ENCODE peak calls at places on chromosomes 13 and 19, in eight cellular contexts. L, T, Z, R, N, E, U and S are unnamed samples. For H3K36me3, the result is how much of the 10 kb centered on the place peaks cover.

GRCh38 chr13:113091891-113092775 is 13.5 kb upstream of the F7 start:
- DNase-seq in T (no peak), Z (no peak), L (peak), N (no peak), R (peak), U (no peak), E (no peak), S (no peak)

GRCh38 chr19:16715613-16716012 is 4.0 kb upstream of the NWD1 start:
- DNase-seq in L (no peak), R (no peak), T (no peak), U (no peak), E (no peak), Z (no peak), N (no peak), S (no peak)

GRCh38 chr13:31925079-31925478 is 106.5 kb upstream of the FRY start:
- DNase-seq in L (no peak), R (no peak), U (no peak), E (no peak), N (no peak), T (no peak), Z (no peak), S (no peak)

GRCh38 chr19:46453661-46454060 is 17.7 kb downstream of the PNMA8A start:
- DNase-seq in E (no peak), T (no peak), N (no peak), R (no peak), L (no peak), Z (no peak), U (no peak), S (no peak)

GRCh38 chr13:113161433-113161832 is 3.0 kb downstream of the PROZ start:
- DNase-seq in R (no peak), T (no peak), N (no peak), L (no peak), U (no peak), E (no peak), Z (no peak), S (no peak)

GRCh38 chr19:49790866-49791265 is 22.2 kb downstream of the FUZ start:
- DNase-seq in Z (no peak), L (peak), N (no peak), U (no peak), E (no peak), T (no peak), R (no peak), S (no peak)

GRCh38 chr19:2613507-2614295 is 88.8 kb downstream of the GNG7 start:
- DNase-seq in Z (peak), E (no peak), L (peak), T (peak), R (no peak), N (no peak), U (peak), S (no peak)

GRCh38 chr13:110409581-110409992 is 102.5 kb downstream of the COL4A2 start:
- DNase-seq in U (no peak), R (peak), N (no peak), T (peak), L (no peak), E (no peak), Z (no peak), S (no peak)

GRCh38 chr19:18377026-18377425 is 8.9 kb upstream of the GDF15 start:
- DNase-seq in N (no peak), E (no peak), U (no peak), R (no peak), L (no peak), Z (no peak), T (no peak), S (no peak)

GRCh38 chr13:50700664-50701266 is 142.7 kb downstream of the DLEU7 start:
- DNase-seq in U (no peak), N (no peak), L (no peak), E (no peak), Z (no peak), R (no peak), T (peak), S (no peak)

GRCh38 chr13:51643114-51643881 is 59.0 kb downstream of the WDFY2 start:
- DNase-seq in T (peak), U (no peak), N (peak), E (no peak), Z (no peak), R (no peak), L (no peak), S (peak)

GRCh38 chr19:49613374-49613773 is 22.4 kb downstream of the PRR12 start:
- DNase-seq in U (peak), Z (no peak), L (no peak), N (no peak), R (no peak), E (no peak), T (no peak), S (no peak)

GRCh38 chr13:29810145-29810742 is 40.2 kb downstream of the UBL3 start:
- DNase-seq in R (no peak), T (peak), U (no peak), Z (no peak), L (no peak), E (no peak), N (no peak), S (no peak)

GRCh38 chr19:46289724-46290619 is 6.9 kb upstream of the HIF3A start:
- DNase-seq in U (no peak), E (no peak), Z (no peak), T (no peak), L (no peak), R (no peak), N (no peak), S (no peak)

GRCh38 chr13:74047925-74048324 is 86.3 kb downstream of the KLF12 start:
- DNase-seq in T (peak), L (no peak), E (peak), Z (no peak), U (peak), R (no peak), N (peak), S (no peak)

GRCh38 chr13:26227396-26227971 is 5.4 kb upstream of the RNF6 start:
- DNase-seq in T (no peak), E (no peak), N (no peak), U (no peak), L (no peak), R (no peak), Z (no peak), S (no peak)

GRCh38 chr13:85828094-85828684 is 29.0 kb upstream of the SLITRK6 start:
- DNase-seq in U (peak), E (peak), T (peak), L (no peak), N (no peak), R (no peak), Z (peak), S (no peak)

DNA sequence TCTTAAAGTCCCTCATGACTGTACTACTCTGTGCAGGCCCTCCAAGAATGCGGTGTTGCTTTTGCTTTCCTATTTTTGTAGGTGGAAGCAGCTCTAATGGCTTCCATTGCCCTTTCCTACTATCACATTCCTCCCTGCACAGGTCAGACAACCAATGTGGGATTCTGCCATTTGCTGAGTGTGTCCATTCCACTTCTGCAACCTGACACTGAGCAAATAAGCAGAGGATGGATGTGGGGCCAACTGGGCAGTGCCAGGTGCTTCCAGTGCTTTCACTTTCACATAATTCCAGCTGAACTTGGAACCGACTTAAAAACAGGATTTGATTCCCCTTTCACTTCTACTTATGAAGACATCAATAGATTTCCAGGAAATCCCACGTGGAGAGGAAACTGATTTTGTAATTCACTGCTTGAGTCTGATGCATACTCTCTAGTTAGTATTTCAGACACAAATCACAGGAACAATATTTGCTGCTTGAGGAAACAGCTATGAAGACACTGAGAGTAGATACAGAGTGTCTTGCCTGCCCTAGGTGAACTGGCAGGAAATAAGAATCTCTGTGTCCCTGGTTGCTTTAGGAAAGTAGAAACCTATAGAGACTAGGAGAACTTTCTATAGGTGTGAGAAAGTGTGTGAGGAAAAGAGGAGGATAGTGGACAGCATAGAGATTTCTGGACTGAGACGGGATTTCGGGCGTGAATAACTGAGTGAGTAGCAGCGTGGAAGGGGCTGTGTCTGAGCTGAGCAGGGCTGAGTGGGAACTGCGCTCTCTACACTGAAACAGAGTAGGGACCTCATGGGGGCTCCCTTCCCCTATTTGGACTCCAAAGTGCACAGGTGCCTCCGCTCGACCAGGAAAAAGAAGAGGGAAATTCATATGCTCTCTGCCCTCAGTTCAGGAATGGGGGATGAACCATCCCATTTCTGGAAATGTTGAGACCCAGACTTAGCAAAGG is 22.5 kb downstream of the LGALS16 start:
- DNase-seq in T (no peak), E (no peak), U (peak), R (no peak), L (no peak), Z (no peak), N (no peak), S (no peak)
- TF ChIP-seq CTCF in T (no peak), E (no peak), U (no peak), R (no peak), L (no peak), Z (no peak), N (no peak), S (no peak)

GRCh38 chr13:41079725-41080124 is 18.4 kb downstream of the WBP4 start:
- DNase-seq in E (no peak), R (no peak), Z (no peak), T (no peak), L (no peak), N (no peak), U (no peak), S (no peak)
- H3K36me3 ChIP-seq in E (under half), R (half or more), Z (under half), T (under half), L (half or more), N (under half), U (under half), S (under half)

DNA sequence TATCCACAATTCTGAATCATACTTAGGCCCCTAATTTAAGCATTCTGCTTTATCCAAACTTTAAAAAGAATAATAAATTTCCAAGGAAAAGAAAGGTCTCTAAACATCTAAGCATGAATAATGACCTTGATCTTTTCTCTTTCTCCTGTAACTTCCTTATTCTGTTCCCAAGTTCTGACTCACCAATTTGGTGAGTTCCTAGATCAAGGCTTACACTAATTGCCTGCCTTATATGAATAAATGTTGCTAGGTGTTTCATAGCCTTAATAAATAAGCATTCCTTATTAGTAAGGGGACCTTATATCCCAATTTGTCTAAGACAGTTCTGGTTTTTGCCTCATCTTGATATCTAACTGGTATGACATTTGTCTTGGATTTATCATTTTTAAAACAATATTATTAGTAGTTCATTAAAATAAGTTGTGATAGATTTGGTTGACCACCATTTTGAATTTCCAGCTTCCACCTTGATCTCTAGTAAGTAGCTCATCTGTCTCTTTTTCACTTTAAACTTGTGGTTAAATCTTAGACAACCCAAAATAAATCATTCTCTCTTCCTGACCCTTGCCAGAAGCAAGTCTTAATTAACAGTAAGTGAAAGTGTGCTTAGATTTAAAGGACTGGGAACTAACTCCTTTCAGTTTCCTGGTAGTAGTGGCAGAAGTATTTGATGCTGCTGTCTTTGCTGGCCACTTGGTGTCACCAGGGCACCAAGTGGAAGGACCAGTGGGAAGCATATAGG is 121.2 kb upstream of the MLNR start:
- DNase-seq in R (no peak), L (no peak), E (peak), N (no peak), Z (peak), T (peak), U (no peak), S (no peak)
- TF ChIP-seq CTCF in R (peak), L (peak), E (peak), N (peak), Z (peak), T (peak), U (peak), S (peak)

DNA sequence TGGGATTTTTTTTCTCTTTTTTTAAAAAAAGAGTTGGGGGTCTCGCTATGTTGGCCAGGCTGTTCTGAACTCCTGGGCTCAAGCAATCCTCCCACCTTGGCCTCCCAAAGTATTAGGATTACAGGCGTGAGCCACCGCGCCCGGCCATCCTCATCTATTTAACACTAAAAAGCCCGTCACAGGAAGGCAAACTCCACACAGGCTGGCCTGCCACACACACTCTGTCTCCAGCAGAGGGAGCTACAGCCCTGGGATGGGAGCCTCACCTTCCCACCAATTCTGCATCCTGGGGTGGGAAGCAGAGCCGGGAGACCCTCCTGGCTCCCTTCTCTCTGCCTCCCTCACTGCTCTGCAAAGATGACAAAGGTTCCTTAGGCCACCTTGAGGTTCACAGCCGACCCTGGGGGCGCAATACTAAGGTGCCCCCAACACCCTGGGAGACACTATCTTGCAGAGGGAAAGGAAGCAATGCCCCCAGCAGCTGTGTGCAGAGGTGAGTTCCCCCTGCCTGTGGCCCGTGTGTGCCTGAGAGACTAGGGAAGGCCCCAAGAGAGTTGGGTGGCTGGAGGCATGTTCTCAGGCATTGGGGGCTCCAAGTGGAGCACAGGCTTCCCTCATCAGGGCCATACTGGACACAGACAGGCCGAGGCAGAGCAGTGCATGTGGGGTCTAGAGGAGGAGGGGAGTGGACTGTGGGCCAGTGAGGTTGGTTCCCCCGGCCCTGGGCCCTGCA is 27.4 kb upstream of the TIMM44 start:
- DNase-seq in L (no peak), N (no peak), E (peak), T (peak), Z (peak), R (no peak), U (peak), S (no peak)
- H3K36me3 ChIP-seq in L (half or more), N (under half), E (half or more), T (under half), Z (half or more), R (half or more), U (under half), S (under half)